ENCODE peak calls at places on chromosome 11, in five cellular contexts. One of them, this sample, is unnamed.

GRCh38 chr11:69008774-69009440 is 4.1 kb downstream of the MRGPRF start:
- DNase-seq in CD8-positive, alpha-beta T cell: no peak
- DNase-seq in RWPE1: peak; percentile 98
- DNase-seq in natural killer cell: no peak
- DNase-seq in fibroblast of lung: peak; percentile 99
- DNase-seq in this sample: no peak

GRCh38 chr11:61971177-61972111 is 4.0 kb upstream of the FTH1 start:
- DNase-seq in CD8-positive, alpha-beta T cell: no peak
- DNase-seq in RWPE1: peak; percentile 84
- DNase-seq in natural killer cell: no peak
- DNase-seq in fibroblast of lung: peak; percentile 99
- DNase-seq in this sample: peak; percentile 83

GRCh38 chr11:1123970-1124369 is 33.8 kb upstream of the MUC5AC start:
- DNase-seq in CD8-positive, alpha-beta T cell: no peak
- DNase-seq in RWPE1: no peak
- DNase-seq in natural killer cell: no peak
- DNase-seq in fibroblast of lung: no peak
- DNase-seq in this sample: peak; percentile 64

GRCh38 chr11:69624293-69624692 is 16.7 kb upstream of the CCND1 start:
- DNase-seq in CD8-positive, alpha-beta T cell: no peak
- DNase-seq in RWPE1: no peak
- DNase-seq in natural killer cell: no peak
- DNase-seq in fibroblast of lung: no peak
- DNase-seq in this sample: no peak

GRCh38 chr11:25566298-25567200 is 765.4 kb upstream of the ANO3 start:
- DNase-seq in CD8-positive, alpha-beta T cell: no peak
- DNase-seq in RWPE1: no peak
- DNase-seq in natural killer cell: no peak
- DNase-seq in fibroblast of lung: peak; percentile 34
- DNase-seq in this sample: no peak

GRCh38 chr11:8711895-8712442 is 29.4 kb downstream of the RPL27A start:
- DNase-seq in CD8-positive, alpha-beta T cell: no peak
- DNase-seq in RWPE1: no peak
- DNase-seq in natural killer cell: no peak
- DNase-seq in fibroblast of lung: no peak
- DNase-seq in this sample: no peak

GRCh38 chr11:73325036-73325981 is 17.2 kb downstream of the ARHGEF17 start:
- DNase-seq in CD8-positive, alpha-beta T cell: no peak
- DNase-seq in RWPE1: no peak
- DNase-seq in natural killer cell: no peak
- DNase-seq in fibroblast of lung: peak; percentile 66
- DNase-seq in this sample: no peak

GRCh38 chr11:86670179-86670578 is 2.2 kb downstream of the ME3 start:
- DNase-seq in CD8-positive, alpha-beta T cell: no peak
- DNase-seq in RWPE1: no peak
- DNase-seq in natural killer cell: no peak
- DNase-seq in fibroblast of lung: no peak
- DNase-seq in this sample: no peak

GRCh38 chr11:72962084-72962483 is 147.9 kb downstream of the ATG16L2 start:
- DNase-seq in CD8-positive, alpha-beta T cell: no peak
- DNase-seq in RWPE1: no peak
- DNase-seq in natural killer cell: no peak
- DNase-seq in fibroblast of lung: peak; percentile 33
- DNase-seq in this sample: no peak

GRCh38 chr11:65493367-65494176 is 5.3 kb upstream of the MALAT1 start:
- DNase-seq in CD8-positive, alpha-beta T cell: no peak
- DNase-seq in RWPE1: peak; percentile 88
- DNase-seq in natural killer cell: no peak
- DNase-seq in fibroblast of lung: peak; percentile 99
- DNase-seq in this sample: no peak

GRCh38 chr11:61917357-61918109 is at the start of gene RAB3IL1:
- DNase-seq in CD8-positive, alpha-beta T cell: no peak
- DNase-seq in RWPE1: peak; percentile 41
- DNase-seq in natural killer cell: no peak
- DNase-seq in fibroblast of lung: peak; percentile 18
- DNase-seq in this sample: peak; percentile 80

GRCh38 chr11:46120711-46121327 is 435 bp downstream of the PHF21A start:
- DNase-seq in CD8-positive, alpha-beta T cell: no peak
- DNase-seq in RWPE1: peak; percentile 51
- DNase-seq in natural killer cell: peak; percentile 36
- DNase-seq in fibroblast of lung: peak; percentile 84
- DNase-seq in this sample: no peak

GRCh38 chr11:84721561-84721961 is 905.6 kb downstream of the DLG2 start:
- DNase-seq in CD8-positive, alpha-beta T cell: no peak
- DNase-seq in RWPE1: no peak
- DNase-seq in natural killer cell: no peak
- DNase-seq in fibroblast of lung: no peak
- DNase-seq in this sample: no peak

GRCh38 chr11:84722583-84723108 is 904.5 kb downstream of the DLG2 start:
- DNase-seq in CD8-positive, alpha-beta T cell: no peak
- DNase-seq in RWPE1: no peak
- DNase-seq in natural killer cell: no peak
- DNase-seq in fibroblast of lung: no peak
- DNase-seq in this sample: no peak

GRCh38 chr11:84719935-84720577 is 907.1 kb downstream of the DLG2 start:
- DNase-seq in CD8-positive, alpha-beta T cell: no peak
- DNase-seq in RWPE1: no peak
- DNase-seq in natural killer cell: no peak
- DNase-seq in fibroblast of lung: no peak
- DNase-seq in this sample: no peak

DNA sequence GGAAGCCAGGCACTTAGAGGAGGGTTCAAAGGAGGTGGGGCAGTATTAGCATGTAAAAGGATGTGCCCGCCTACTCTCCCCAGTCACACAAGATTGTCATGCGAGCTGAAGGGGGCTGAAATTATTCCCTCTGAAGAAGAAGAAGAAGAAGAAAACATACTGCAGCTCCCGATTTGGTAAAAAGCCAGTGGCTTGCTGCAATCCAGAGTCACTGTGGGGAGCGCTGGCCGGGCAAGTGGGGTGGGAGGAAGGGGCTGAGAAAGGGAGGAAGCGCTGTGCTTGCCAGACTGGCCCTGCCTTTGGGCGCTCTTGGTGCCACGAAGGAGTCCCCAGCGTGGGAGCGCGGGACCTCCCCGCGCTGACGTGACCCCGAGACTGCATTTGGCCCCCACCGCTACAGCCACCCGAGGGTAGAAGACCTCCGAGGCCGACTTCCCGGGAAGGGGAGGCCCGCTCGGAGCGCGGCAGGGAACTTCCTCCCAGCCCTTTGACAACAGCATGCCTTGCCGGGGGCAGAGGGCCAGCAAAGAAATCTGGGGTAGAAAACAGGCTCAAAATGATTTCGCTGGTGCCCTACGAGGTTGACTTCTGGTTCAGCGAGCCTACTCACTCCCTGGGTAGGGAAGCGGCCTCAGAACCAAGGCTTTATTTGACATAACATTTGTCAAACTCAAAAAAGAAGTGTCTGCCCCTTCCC is 906.3 kb downstream of the DLG2 start:
- DNase-seq in CD8-positive, alpha-beta T cell: no peak
- DNase-seq in RWPE1: no peak
- DNase-seq in natural killer cell: no peak
- DNase-seq in fibroblast of lung: peak; percentile 12
- DNase-seq in this sample: no peak
- TF ChIP-seq CTCF in CD8-positive, alpha-beta T cell: no peak
- TF ChIP-seq CTCF in RWPE1: no peak
- TF ChIP-seq CTCF in natural killer cell: no peak
- TF ChIP-seq CTCF in fibroblast of lung: no peak
- TF ChIP-seq CTCF in this sample: no peak

GRCh38 chr11:128336203-128336602 is 251.2 kb downstream of the ETS1 start:
- DNase-seq in CD8-positive, alpha-beta T cell: no peak
- DNase-seq in RWPE1: no peak
- DNase-seq in natural killer cell: no peak
- DNase-seq in fibroblast of lung: peak; percentile 82
- DNase-seq in this sample: peak; percentile 73
- TF ChIP-seq CTCF in CD8-positive, alpha-beta T cell: no peak
- TF ChIP-seq CTCF in RWPE1: no peak
- TF ChIP-seq CTCF in natural killer cell: no peak
- TF ChIP-seq CTCF in fibroblast of lung: no peak
- TF ChIP-seq CTCF in this sample: no peak

GRCh38 chr11:7552666-7553065 is 38.9 kb downstream of the PPFIBP2 start:
- DNase-seq in CD8-positive, alpha-beta T cell: no peak
- DNase-seq in RWPE1: no peak
- DNase-seq in natural killer cell: no peak
- DNase-seq in fibroblast of lung: no peak
- DNase-seq in this sample: no peak

GRCh38 chr11:7549681-7550080 is 35.9 kb downstream of the PPFIBP2 start:
- DNase-seq in CD8-positive, alpha-beta T cell: no peak
- DNase-seq in RWPE1: no peak
- DNase-seq in natural killer cell: no peak
- DNase-seq in fibroblast of lung: no peak
- DNase-seq in this sample: no peak

GRCh38 chr11:7548659-7549283 is 35.0 kb downstream of the PPFIBP2 start:
- DNase-seq in CD8-positive, alpha-beta T cell: no peak
- DNase-seq in RWPE1: no peak
- DNase-seq in natural killer cell: no peak
- DNase-seq in fibroblast of lung: no peak
- DNase-seq in this sample: no peak

GRCh38 chr11:7555067-7555699 is 41.4 kb downstream of the PPFIBP2 start:
- DNase-seq in CD8-positive, alpha-beta T cell: no peak
- DNase-seq in RWPE1: no peak
- DNase-seq in natural killer cell: no peak
- DNase-seq in fibroblast of lung: no peak
- DNase-seq in this sample: no peak

GRCh38 chr11:7551571-7551970 is 37.8 kb downstream of the PPFIBP2 start:
- DNase-seq in CD8-positive, alpha-beta T cell: no peak
- DNase-seq in RWPE1: peak; percentile 14
- DNase-seq in natural killer cell: no peak
- DNase-seq in fibroblast of lung: peak; percentile 16
- DNase-seq in this sample: no peak
- TF ChIP-seq CTCF in CD8-positive, alpha-beta T cell: no peak
- TF ChIP-seq CTCF in RWPE1: no peak
- TF ChIP-seq CTCF in natural killer cell: no peak
- TF ChIP-seq CTCF in fibroblast of lung: no peak
- TF ChIP-seq CTCF in this sample: no peak

DNA sequence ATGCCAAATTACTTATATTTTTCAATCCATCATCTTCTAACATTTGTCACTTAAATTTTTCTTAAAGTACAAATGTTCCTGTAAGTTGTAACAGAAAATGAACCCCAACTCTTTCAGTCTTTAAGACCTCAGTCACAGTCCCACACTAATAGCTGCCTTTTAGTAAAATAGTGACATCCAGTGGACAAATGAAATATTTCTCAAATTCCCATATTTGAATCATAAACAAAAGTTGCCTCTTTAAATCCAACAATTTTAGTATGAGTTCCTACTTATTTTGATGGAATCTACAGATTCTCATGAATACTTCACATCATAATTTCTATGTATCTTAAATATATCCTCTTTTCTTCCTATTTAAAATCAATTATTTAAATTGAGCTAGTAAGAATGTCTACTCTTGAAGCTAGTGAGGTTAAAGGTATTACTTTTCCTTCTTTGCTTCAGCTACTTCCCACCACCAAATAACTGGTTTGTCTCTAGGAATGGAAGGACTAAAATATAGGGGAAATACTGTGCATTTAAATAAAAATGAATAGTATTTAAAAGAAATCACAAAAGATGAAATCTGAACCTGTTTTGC is 9.2 kb downstream of the LIN7C start:
- DNase-seq in CD8-positive, alpha-beta T cell: no peak
- DNase-seq in RWPE1: no peak
- DNase-seq in natural killer cell: no peak
- DNase-seq in fibroblast of lung: peak; percentile 33
- DNase-seq in this sample: no peak
- TF ChIP-seq CTCF in CD8-positive, alpha-beta T cell: peak; percentile 59
- TF ChIP-seq CTCF in RWPE1: peak; percentile 66
- TF ChIP-seq CTCF in natural killer cell: peak; percentile 63
- TF ChIP-seq CTCF in fibroblast of lung: peak; percentile 26
- TF ChIP-seq CTCF in this sample: peak; percentile 75

GRCh38 chr11:19326499-19326898 is 85.8 kb upstream of the E2F8 start:
- DNase-seq in CD8-positive, alpha-beta T cell: no peak
- DNase-seq in RWPE1: no peak
- DNase-seq in natural killer cell: no peak
- DNase-seq in fibroblast of lung: peak; percentile 4
- DNase-seq in this sample: no peak
- TF ChIP-seq CTCF in CD8-positive, alpha-beta T cell: no peak
- TF ChIP-seq CTCF in RWPE1: no peak
- TF ChIP-seq CTCF in natural killer cell: no peak
- TF ChIP-seq CTCF in fibroblast of lung: peak; percentile 31
- TF ChIP-seq CTCF in this sample: peak; percentile 54

GRCh38 chr11:12128191-12128841 is 17.9 kb downstream of the MICAL2 start:
- DNase-seq in CD8-positive, alpha-beta T cell: no peak
- DNase-seq in RWPE1: no peak
- DNase-seq in natural killer cell: no peak
- DNase-seq in fibroblast of lung: no peak
- DNase-seq in this sample: no peak

GRCh38 chr11:12125609-12126149 is 15.3 kb downstream of the MICAL2 start:
- DNase-seq in CD8-positive, alpha-beta T cell: no peak
- DNase-seq in RWPE1: peak; percentile 85
- DNase-seq in natural killer cell: no peak
- DNase-seq in fibroblast of lung: peak; percentile 64
- DNase-seq in this sample: no peak

GRCh38 chr11:12127206-12127898 is 17.0 kb downstream of the MICAL2 start:
- DNase-seq in CD8-positive, alpha-beta T cell: no peak
- DNase-seq in RWPE1: no peak
- DNase-seq in natural killer cell: no peak
- DNase-seq in fibroblast of lung: no peak
- DNase-seq in this sample: no peak

GRCh38 chr11:12124306-12124705 is 13.9 kb downstream of the MICAL2 start:
- DNase-seq in CD8-positive, alpha-beta T cell: no peak
- DNase-seq in RWPE1: no peak
- DNase-seq in natural killer cell: no peak
- DNase-seq in fibroblast of lung: no peak
- DNase-seq in this sample: no peak

DNA sequence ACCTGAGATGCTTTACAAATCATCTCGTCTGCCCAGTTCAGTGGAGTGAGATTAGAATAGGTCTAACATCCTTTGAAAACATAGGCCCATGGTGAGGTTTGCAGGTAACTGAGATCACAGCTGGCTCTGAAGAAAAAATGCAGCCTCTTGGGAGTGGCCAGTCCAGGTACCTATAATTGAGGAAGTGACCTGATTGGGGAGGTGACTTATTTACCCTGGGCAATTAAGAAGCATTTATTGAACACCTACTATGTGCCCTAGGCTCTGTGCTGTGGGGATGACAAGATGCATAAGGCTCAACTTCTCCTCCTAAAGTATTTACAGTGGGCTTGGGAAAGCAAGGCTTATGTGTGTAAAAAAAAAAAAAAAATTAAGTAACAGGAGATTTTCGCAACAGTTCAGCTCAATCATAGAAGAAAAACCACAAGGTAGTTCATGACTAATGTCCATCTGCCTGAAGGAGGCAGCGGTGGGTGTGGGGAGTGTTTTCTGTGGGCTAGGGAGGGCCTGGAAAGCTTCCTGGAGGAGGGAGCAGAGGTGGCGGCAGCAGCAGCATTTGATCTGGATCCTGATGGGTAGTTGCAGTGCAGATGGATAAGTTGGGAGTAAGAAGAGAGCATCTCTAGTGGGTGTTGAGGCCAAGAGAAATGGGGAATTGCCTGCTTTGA is 16.1 kb downstream of the MICAL2 start:
- DNase-seq in CD8-positive, alpha-beta T cell: no peak
- DNase-seq in RWPE1: peak; percentile 60
- DNase-seq in natural killer cell: no peak
- DNase-seq in fibroblast of lung: peak; percentile 92
- DNase-seq in this sample: no peak
- TF ChIP-seq CTCF in CD8-positive, alpha-beta T cell: no peak
- TF ChIP-seq CTCF in RWPE1: no peak
- TF ChIP-seq CTCF in natural killer cell: no peak
- TF ChIP-seq CTCF in fibroblast of lung: peak; percentile 3
- TF ChIP-seq CTCF in this sample: no peak